ENCODE peak calls at places on chromosomes 5 and 9, in seven cellular contexts. X is naive B cell; M is pons; F is kidney tubule cell; B is PC-3; A is activated naive CD4-positive, alpha-beta T cell treated with anti-CD3 and anti-CD28 coated beads for 36 hours; I is Calu3. R is an unnamed sample.
A peak's percentile ranks its signal among the peaks of the same experiment; 100 is the strongest.

GRCh38 chr5:171314728-171315385 is 5.8 kb downstream of the TLX3 start:
- DNase-seq in B (no peak), F (no peak), X (no peak), A (no peak), I (no peak), M (no peak), R (no peak)

GRCh38 chr5:176895350-176895749 is 3.8 kb downstream of the HK3 start:
- DNase-seq in X (no peak), M (no peak), F (no peak), I (no peak), B (no peak), A (no peak), R (no peak)

GRCh38 chr5:140266471-140267200 is 36.3 kb downstream of the PFDN1 start:
- DNase-seq in M (no peak), I (no peak), B (no peak), X (no peak), F (no peak), A (peak; percentile 48), R (no peak)

GRCh38 chr5:168106008-168106761 is 185.3 kb upstream of the WWC1 start:
- DNase-seq in B (peak; percentile 30), A (no peak), X (no peak), M (no peak), F (peak; percentile 97), I (no peak), R (peak; percentile 76)

GRCh38 chr5:142686210-142686734 is 382 bp upstream of the FGF1 start:
- DNase-seq in F (no peak), I (no peak), X (no peak), M (peak; percentile 72), A (no peak), B (no peak), R (peak; percentile 82)

GRCh38 chr9:113537227-113537810 is 73.8 kb downstream of the RGS3 start:
- DNase-seq in A (no peak), B (no peak), F (no peak), M (peak; percentile 37), X (no peak), I (no peak), R (no peak)

GRCh38 chr9:82894961-82895902 is 167.7 kb downstream of the RASEF start:
- DNase-seq in F (no peak), B (no peak), X (no peak), M (no peak), A (no peak), I (no peak), R (no peak)

GRCh38 chr5:144035341-144035740 is 135.1 kb downstream of the YIPF5 start:
- DNase-seq in B (no peak), F (no peak), X (no peak), M (no peak), I (no peak), A (no peak), R (no peak)

GRCh38 chr5:173514666-173515065 is 101.8 kb downstream of the BOD1 start:
- DNase-seq in I (no peak), A (no peak), B (peak; percentile 21), M (peak; percentile 67), X (no peak), F (no peak), R (peak; percentile 48)

GRCh38 chr5:20536813-20537212 is 548.8 kb upstream of the CDH18 start:
- DNase-seq in M (no peak), F (no peak), A (no peak), X (no peak), B (no peak), I (no peak), R (no peak)

GRCh38 chr5:82601085-82601484 is 322.9 kb upstream of the RPS23 start:
- DNase-seq in A (no peak), F (peak; percentile 72), X (no peak), M (no peak), I (peak; percentile 35), B (no peak), R (no peak)

GRCh38 chr9:124389146-124389939 is 25.9 kb downstream of the PSMB7 start:
- DNase-seq in F (no peak), M (no peak), A (no peak), I (no peak), B (no peak), X (no peak), R (no peak)